ENCODE peak calls at places on chromosomes 4 and X, in ten cellular contexts. K, T, M, S, R, D, G, L, Z and V are unnamed samples.

GRCh38 chrX:140744085-140744484 is 34.5 kb downstream of the LINC00632 start:
- DNase-seq in K (no peak), T (no peak), M (no peak), S (no peak), R (no peak), D (no peak), G (no peak), L (no peak), Z (no peak), V (no peak)

GRCh38 chrX:40644175-40644574 is 3.2 kb downstream of the CXorf38 start:
- DNase-seq in K (no peak), T (no peak), M (no peak), S (no peak), R (no peak), D (peak), G (no peak), L (no peak), Z (no peak), V (no peak)

GRCh38 chr4:187865914-187866313 is 129.7 kb upstream of the ZFP42 start:
- DNase-seq in K (no peak), T (no peak), M (no peak), S (no peak), R (no peak), D (no peak), G (no peak), L (no peak), Z (no peak), V (no peak)

GRCh38 chrX:39813631-39814246 is 284.0 kb downstream of the BCOR start:
- DNase-seq in K (peak), T (peak), M (no peak), S (no peak), R (no peak), D (peak), G (peak), L (no peak), Z (no peak), V (peak)

GRCh38 chrX:55486736-55487135 is 2.9 kb downstream of the USP51 start:
- DNase-seq in K (peak), T (no peak), M (no peak), S (no peak), R (no peak), D (no peak), G (no peak), L (no peak), Z (no peak), V (no peak)

GRCh38 chrX:136126892-136127406 is 20.4 kb upstream of the FHL1 start:
- DNase-seq in K (peak), T (no peak), M (no peak), S (no peak), R (no peak), D (peak), G (no peak), L (no peak), Z (no peak), V (no peak)

GRCh38 chrX:53594354-53594753 is 92.2 kb downstream of the HUWE1 start:
- DNase-seq in K (no peak), T (no peak), M (no peak), S (no peak), R (no peak), D (peak), G (no peak), L (no peak), Z (no peak), V (no peak)

GRCh38 chr4:8147231-8147970 is 11.2 kb downstream of the ABLIM2 start:
- DNase-seq in K (no peak), T (no peak), M (no peak), S (no peak), R (no peak), D (no peak), G (no peak), L (no peak), Z (no peak), V (no peak)

GRCh38 chr4:155972098-155972497 is 18.4 kb upstream of the CTSO start:
- DNase-seq in K (peak), T (no peak), M (no peak), S (no peak), R (no peak), D (peak), G (no peak), L (no peak), Z (peak), V (no peak)